ENCODE peak calls at places on chromosomes 12 and 14, in seven cellular contexts. H is astrocyte of the spinal cord, I is activated B cell treated with CpG ODN at 0.5 μM for 24 hours, V is left ventricle myocardium inferior, Y is cardiac muscle cell, C is stomach, S is GM20000. J is an unnamed sample.

GRCh38 chr12:108148521-108149074 is 19.5 kb downstream of the WSCD2 start:
- DNase-seq in H (no peak), I (no peak), V (no peak), Y (no peak), C (no peak), S (no peak), J (no peak)

GRCh38 chr12:68310370-68310769 is 21.8 kb downstream of the MDM1 start:
- DNase-seq in H (peak), I (no peak), V (no peak), Y (peak), C (no peak), S (no peak), J (no peak)

GRCh38 chr14:33987565-33988080 is 36.7 kb upstream of the EGLN3 start:
- DNase-seq in H (no peak), I (no peak), V (no peak), Y (no peak), C (no peak), S (no peak), J (no peak)

GRCh38 chr12:86137936-86138335 is 118.3 kb downstream of the MGAT4C start:
- DNase-seq in H (peak), I (no peak), V (no peak), Y (peak), C (no peak), S (no peak), J (no peak)

GRCh38 chr14:89578048-89578619 is 161.1 kb upstream of the FOXN3 start:
- DNase-seq in H (no peak), I (no peak), V (no peak), Y (peak), C (no peak), S (no peak), J (no peak)

GRCh38 chr14:90783344-90783743 is 32.9 kb downstream of the TTC7B start:
- DNase-seq in H (no peak), I (no peak), V (no peak), Y (no peak), C (no peak), S (no peak), J (no peak)

GRCh38 chr14:54672181-54672580 is 105.3 kb downstream of the SAMD4A start:
- DNase-seq in H (no peak), I (no peak), V (no peak), Y (no peak), C (no peak), S (no peak), J (no peak)

GRCh38 chr12:49144384-49144783 is 13.2 kb upstream of the TUBA1B start:
- DNase-seq in H (no peak), I (no peak), V (no peak), Y (no peak), C (no peak), S (no peak), J (no peak)

GRCh38 chr12:54956818-54957641 is 27.5 kb downstream of the TESPA1 start:
- DNase-seq in H (no peak), I (no peak), V (no peak), Y (no peak), C (no peak), S (no peak), J (no peak)

GRCh38 chr12:50659690-50660424 is 104.0 kb upstream of the ATF1 start:
- DNase-seq in H (no peak), I (no peak), V (no peak), Y (no peak), C (no peak), S (no peak), J (peak)

GRCh38 chr12:62484234-62484633 is 17.6 kb downstream of the MON2 start:
- DNase-seq in H (no peak), I (no peak), V (no peak), Y (no peak), C (no peak), S (no peak), J (no peak)

GRCh38 chr12:124443929-124444712 is 123.3 kb downstream of the NCOR2 start:
- DNase-seq in H (no peak), I (no peak), V (no peak), Y (no peak), C (no peak), S (no peak), J (no peak)

GRCh38 chr14:28308727-28309126 is 457.9 kb upstream of the FOXG1 start:
- DNase-seq in H (peak), I (no peak), V (no peak), Y (peak), C (no peak), S (no peak), J (no peak)

GRCh38 chr14:70257526-70257925 is 68.8 kb upstream of the SLC8A3 start:
- DNase-seq in H (no peak), I (no peak), V (no peak), Y (peak), C (no peak), S (peak), J (peak)

GRCh38 chr12:57214398-57214781 is 2.2 kb upstream of the NXPH4 start:
- DNase-seq in H (peak), I (peak), V (peak), Y (peak), C (peak), S (peak), J (peak)

GRCh38 chr12:119423285-119423684 is 88.8 kb downstream of the CCDC60 start:
- DNase-seq in H (no peak), I (no peak), V (no peak), Y (no peak), C (no peak), S (no peak), J (no peak)

GRCh38 chr12:71421007-71421406 is 18.6 kb upstream of the LGR5 start:
- DNase-seq in H (no peak), I (no peak), V (no peak), Y (no peak), C (no peak), S (no peak), J (no peak)

GRCh38 chr12:124804011-124804621 is 59.5 kb downstream of the SCARB1 start:
- DNase-seq in H (peak), I (no peak), V (no peak), Y (peak), C (peak), S (peak), J (no peak)

GRCh38 chr12:56086096-56086495 is 6.1 kb downstream of the ERBB3 start:
- DNase-seq in H (no peak), I (no peak), V (no peak), Y (no peak), C (peak), S (no peak), J (peak)

GRCh38 chr12:6943387-6943718 is 263 bp upstream of the RNU7-1 start:
- DNase-seq in H (peak), I (peak), V (peak), Y (peak), C (peak), S (peak), J (peak)

GRCh38 chr14:91521058-91521721 is 11.1 kb upstream of the PPP4R3A start:
- DNase-seq in H (no peak), I (no peak), V (no peak), Y (no peak), C (no peak), S (no peak), J (no peak)

GRCh38 chr12:64273527-64274403 is 51.7 kb upstream of the KICS2 start:
- DNase-seq in H (no peak), I (no peak), V (no peak), Y (peak), C (no peak), S (peak), J (no peak)

GRCh38 chr14:70808023-70808401 is 1.3 kb downstream of the MAP3K9 start:
- DNase-seq in H (no peak), I (peak), V (no peak), Y (no peak), C (peak), S (peak), J (peak)

GRCh38 chr12:6361834-6362233 is 13.5 kb downstream of the SCNN1A start:
- DNase-seq in H (peak), I (no peak), V (peak), Y (no peak), C (peak), S (no peak), J (peak)

GRCh38 chr12:11959117-11959823 is 111.5 kb upstream of the BCL2L14 start:
- DNase-seq in H (no peak), I (no peak), V (no peak), Y (no peak), C (no peak), S (no peak), J (peak)

GRCh38 chr12:30622509-30622908 is 73.2 kb downstream of the IPO8 start:
- DNase-seq in H (peak), I (no peak), V (no peak), Y (peak), C (no peak), S (peak), J (no peak)

GRCh38 chr12:87866602-87867292 is 162.5 kb downstream of the C12orf50 start:
- DNase-seq in H (no peak), I (no peak), V (no peak), Y (peak), C (no peak), S (peak), J (no peak)
- TF ChIP-seq CTCF in H (peak), I (no peak), V (peak), Y (peak), C (no peak), S (peak), J (no peak)

DNA sequence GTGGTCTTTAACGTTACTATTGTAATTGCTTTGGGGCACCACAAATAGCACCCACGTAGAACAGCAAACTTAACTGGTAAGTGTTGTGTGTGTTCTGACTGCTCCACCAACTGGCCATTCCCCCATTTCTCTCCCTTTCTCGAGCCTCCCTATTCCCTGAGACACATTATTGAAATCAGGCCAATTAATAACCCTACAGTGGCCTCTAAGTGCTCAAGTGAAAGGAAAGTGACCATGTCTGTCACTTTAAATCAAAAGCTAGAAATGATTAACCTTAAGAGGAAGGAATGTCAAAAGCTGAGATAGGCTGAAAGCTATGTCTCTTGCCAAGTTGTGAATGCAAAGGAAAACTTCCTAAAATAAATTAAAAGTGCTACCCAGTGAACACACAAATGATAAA is 22.3 kb downstream of the PPP1R13B start:
- DNase-seq in H (no peak), I (no peak), V (no peak), Y (no peak), C (no peak), S (no peak), J (no peak)
- TF ChIP-seq CTCF in H (no peak), I (no peak), V (no peak), Y (no peak), C (no peak), S (no peak), J (no peak)

GRCh38 chr12:114936148-114937099 is 252.4 kb upstream of the TBX3 start:
- DNase-seq in H (peak), I (no peak), V (no peak), Y (peak), C (no peak), S (no peak), J (no peak)

GRCh38 chr12:114938487-114939210 is 254.7 kb upstream of the TBX3 start:
- DNase-seq in H (no peak), I (no peak), V (no peak), Y (no peak), C (no peak), S (no peak), J (no peak)

GRCh38 chr12:114932806-114933205 is 248.8 kb upstream of the TBX3 start:
- DNase-seq in H (no peak), I (no peak), V (no peak), Y (no peak), C (no peak), S (no peak), J (no peak)

GRCh38 chr12:114933428-114934160 is 249.6 kb upstream of the TBX3 start:
- DNase-seq in H (peak), I (no peak), V (no peak), Y (peak), C (no peak), S (no peak), J (no peak)

GRCh38 chr12:114935658-114936057 is 251.7 kb upstream of the TBX3 start:
- DNase-seq in H (no peak), I (no peak), V (no peak), Y (no peak), C (no peak), S (no peak), J (no peak)
- TF ChIP-seq CTCF in H (peak), I (no peak), V (peak), Y (peak), C (no peak), S (no peak), J (no peak)

DNA sequence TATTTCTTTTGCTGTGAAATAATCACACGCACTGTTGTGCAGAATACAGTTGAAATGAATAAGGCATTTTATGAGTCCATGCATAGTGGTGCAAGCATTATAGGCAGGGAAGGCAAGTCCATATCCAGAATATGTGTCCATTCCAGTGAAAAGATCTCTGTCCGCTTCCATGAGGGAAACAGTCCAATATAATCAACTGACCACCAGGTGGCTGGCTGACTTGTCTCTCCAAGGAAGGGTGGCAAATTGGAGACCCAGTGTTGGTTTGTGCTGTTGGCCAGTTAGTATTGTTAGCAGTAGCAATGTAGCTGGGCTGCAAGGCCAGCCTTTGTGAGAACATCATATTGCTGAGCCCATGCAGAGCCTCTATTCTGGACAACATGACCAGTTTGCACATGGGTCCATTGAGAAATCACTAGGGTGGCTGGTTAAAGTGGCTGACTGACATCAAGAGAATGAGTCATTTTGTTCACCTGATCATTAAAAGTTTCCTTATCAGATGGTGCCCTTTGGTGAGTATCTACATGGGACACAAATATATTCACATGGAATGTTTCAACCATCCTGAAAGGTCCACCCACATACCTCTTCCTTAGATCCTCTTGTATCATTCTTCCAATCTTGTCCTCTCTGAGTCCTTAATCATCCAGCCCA is 17.3 kb upstream of the YAF2 start:
- DNase-seq in H (no peak), I (no peak), V (no peak), Y (no peak), C (no peak), S (no peak), J (no peak)
- TF ChIP-seq CTCF in H (no peak), I (no peak), V (no peak), Y (no peak), C (no peak), S (no peak), J (no peak)

DNA sequence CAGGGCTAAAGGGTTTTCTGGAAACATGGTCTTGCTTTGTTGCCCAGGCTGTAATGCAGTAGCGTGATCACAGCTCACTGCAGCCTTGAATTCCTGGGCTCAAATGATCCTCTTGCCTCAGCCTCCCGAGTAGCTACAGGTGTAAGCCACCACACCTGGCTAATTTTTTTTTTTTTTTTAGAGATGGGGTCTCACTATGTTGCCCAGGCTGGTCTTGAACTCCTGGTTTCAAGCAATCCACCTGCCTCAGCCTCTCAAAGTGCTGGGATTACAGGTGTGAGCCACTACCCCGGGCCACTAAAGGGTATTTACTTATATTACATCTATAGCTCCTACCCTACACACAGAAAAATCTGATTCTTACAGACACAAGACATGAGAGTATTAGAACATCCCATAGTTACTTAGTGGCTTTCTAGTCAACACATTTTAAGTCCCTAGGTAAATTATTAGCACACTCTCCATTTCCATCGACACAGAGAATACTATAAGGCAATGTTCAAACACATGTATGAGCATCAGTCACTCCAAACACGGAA is 6.2 kb upstream of the DCAF11 start:
- DNase-seq in H (no peak), I (no peak), V (no peak), Y (no peak), C (no peak), S (no peak), J (no peak)
- TF ChIP-seq CTCF in H (no peak), I (no peak), V (no peak), Y (no peak), C (no peak), S (no peak), J (no peak)

GRCh38 chr12:93804392-93805179 is 127.4 kb downstream of the CRADD start:
- DNase-seq in H (peak), I (no peak), V (no peak), Y (no peak), C (no peak), S (no peak), J (no peak)
- TF ChIP-seq CTCF in H (no peak), I (no peak), V (no peak), Y (no peak), C (no peak), S (no peak), J (no peak)

GRCh38 chr12:42854826-42855225 is 265.3 kb upstream of the PRICKLE1 start:
- DNase-seq in H (no peak), I (no peak), V (no peak), Y (no peak), C (no peak), S (no peak), J (no peak)
- TF ChIP-seq CTCF in H (no peak), I (no peak), V (no peak), Y (no peak), C (no peak), S (no peak), J (no peak)

GRCh38 chr14:106062502-106063272 is 536.3 kb downstream of the TMEM121 start:
- DNase-seq in H (no peak), I (no peak), V (no peak), Y (no peak), C (no peak), S (no peak), J (no peak)
- TF ChIP-seq CTCF in H (no peak), I (no peak), V (no peak), Y (no peak), C (no peak), S (no peak), J (no peak)

GRCh38 chr12:122945047-122945592 is 21.1 kb downstream of the ABCB9 start:
- DNase-seq in H (no peak), I (no peak), V (no peak), Y (no peak), C (no peak), S (no peak), J (no peak)

GRCh38 chr12:122946690-122947271 is 19.5 kb downstream of the ABCB9 start:
- DNase-seq in H (peak), I (peak), V (peak), Y (peak), C (peak), S (peak), J (peak)

GRCh38 chr12:122948605-122949004 is 17.7 kb downstream of the ABCB9 start:
- DNase-seq in H (no peak), I (no peak), V (no peak), Y (no peak), C (no peak), S (no peak), J (no peak)

GRCh38 chr12:122949405-122949804 is 16.9 kb downstream of the ABCB9 start:
- DNase-seq in H (no peak), I (no peak), V (no peak), Y (no peak), C (no peak), S (no peak), J (no peak)

DNA sequence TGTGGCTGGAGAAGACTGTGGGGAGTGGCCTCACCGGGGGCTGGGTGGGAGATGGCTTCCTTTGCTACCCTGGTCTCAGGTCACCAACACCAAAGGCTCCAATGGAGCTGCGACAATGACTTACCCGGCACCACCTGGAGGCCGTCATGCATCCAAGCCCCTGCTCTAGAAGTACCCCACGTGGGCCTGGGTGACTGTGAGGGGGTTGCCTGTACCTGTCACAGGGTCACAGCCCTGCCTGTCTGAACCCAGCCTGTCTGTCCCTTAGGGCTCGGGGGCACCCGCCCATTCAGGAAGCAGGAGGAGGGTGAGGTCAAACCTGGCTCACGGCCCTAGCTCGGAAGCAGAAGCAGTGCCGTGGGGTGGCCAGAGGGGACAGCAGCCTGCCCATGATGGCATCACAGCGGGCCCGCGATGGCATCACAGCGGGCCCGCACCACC is 18.9 kb downstream of the ABCB9 start:
- DNase-seq in H (no peak), I (peak), V (peak), Y (no peak), C (peak), S (no peak), J (peak)
- TF ChIP-seq CTCF in H (no peak), I (no peak), V (peak), Y (no peak), C (peak), S (no peak), J (no peak)

DNA sequence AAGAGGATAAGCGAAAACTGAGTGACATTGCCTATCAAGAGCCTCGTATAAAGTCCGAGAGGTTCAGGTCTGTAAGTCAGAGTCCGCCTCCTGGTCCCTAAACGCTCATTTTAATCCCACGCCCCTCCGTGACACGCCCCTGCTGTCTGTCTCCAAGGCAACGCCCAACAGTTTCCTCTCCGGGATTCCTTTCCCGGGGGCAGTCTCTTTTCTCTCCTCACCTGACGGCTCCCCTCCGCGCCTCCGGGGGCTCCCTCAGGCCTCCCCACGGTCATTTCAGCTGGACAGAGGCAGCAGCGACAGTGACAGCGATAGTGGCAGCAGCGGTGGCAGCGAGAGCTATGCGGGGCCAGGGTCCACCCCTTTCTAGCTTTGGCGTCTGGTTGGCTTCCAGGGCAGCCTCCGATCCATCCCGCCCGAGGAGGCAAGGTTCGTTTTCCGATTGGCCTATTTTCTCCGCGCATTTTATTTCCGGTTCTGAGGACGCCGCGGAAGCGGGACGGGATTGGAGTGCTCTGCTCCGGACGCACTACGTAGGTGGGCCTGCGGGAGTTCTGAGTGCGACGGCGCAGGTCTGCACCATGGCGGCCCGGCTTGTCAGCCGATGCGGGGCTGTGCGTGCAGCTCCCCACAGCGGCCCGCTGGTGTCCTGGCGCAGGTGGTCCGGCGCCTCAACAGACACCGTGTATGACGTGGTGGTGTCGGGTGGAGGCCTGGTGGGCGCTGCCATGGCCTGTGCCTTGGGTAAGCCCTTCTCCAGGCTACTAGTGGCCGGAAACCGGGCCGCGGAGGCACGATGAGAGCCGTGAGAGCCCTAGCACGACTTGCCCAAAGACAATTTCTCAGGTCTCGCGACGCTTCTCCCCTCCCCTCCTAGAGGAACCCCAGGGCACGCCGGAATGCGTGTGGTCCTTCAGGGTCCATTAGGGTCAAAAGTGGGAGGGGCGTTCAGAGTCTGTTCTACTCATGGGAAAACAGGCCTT is at the start of the genes COQ6 and FAM161B:
- DNase-seq in H (peak), I (peak), V (peak), Y (peak), C (peak), S (peak), J (peak)
- TF ChIP-seq CTCF in H (no peak), I (no peak), V (peak), Y (no peak), C (no peak), S (no peak), J (no peak)